ENCODE peak calls at places on chromosomes 12 and 14, in ten cellular contexts. M is HFF-Myc; L is Caco-2; V is tibial artery; U is CD8-positive, alpha-beta T cell; I is CD8-positive, alpha-beta memory T cell; K is AG04449; H is CD4-positive, CD25-positive, alpha-beta regulatory T cell; R is PC-3; T is SJSA1. D is an unnamed sample.

GRCh38 chr12:116818341-116818856 is 62.8 kb downstream of the HRK start:
- DNase-seq in V (peak; percentile 33), L (no peak), K (no peak), I (no peak), R (peak; percentile 39), H (no peak), U (peak; percentile 17), M (no peak), T (no peak), D (no peak)

GRCh38 chr12:116169071-116169470 is 108.4 kb downstream of the MED13L start:
- DNase-seq in L (no peak), K (no peak), V (no peak), R (no peak), H (no peak), I (no peak), U (no peak), T (no peak), M (no peak), D (no peak)

GRCh38 chr14:50954811-50955372 is 10.6 kb upstream of the PYGL start:
- DNase-seq in H (no peak), M (peak; percentile 35), V (no peak), R (peak; percentile 82), U (no peak), T (no peak), K (no peak), L (peak; percentile 21), I (no peak), D (no peak)

GRCh38 chr14:104096318-104096717 is 10.8 kb downstream of the ASPG start:
- DNase-seq in U (no peak), H (no peak), T (no peak), M (no peak), V (no peak), I (no peak), K (no peak), R (no peak), L (no peak), D (no peak)

GRCh38 chr14:79659995-79660975 is 551.0 kb downstream of the DIO2 start:
- DNase-seq in T (no peak), V (no peak), L (no peak), K (no peak), U (no peak), H (no peak), R (no peak), I (no peak), M (no peak), D (no peak)

GRCh38 chr12:100359822-100360221 is 2.9 kb downstream of the SLC17A8 start:
- DNase-seq in M (no peak), V (no peak), L (no peak), R (peak; percentile 23), K (no peak), U (no peak), T (no peak), I (no peak), H (no peak), D (no peak)

GRCh38 chr12:77941396-77941795 is 110.7 kb downstream of the NAV3 start:
- DNase-seq in T (no peak), H (no peak), R (no peak), M (no peak), I (no peak), L (no peak), V (no peak), K (no peak), U (no peak), D (no peak)

GRCh38 chr14:50018236-50019210 is 97.8 kb downstream of the VCPKMT start:
- DNase-seq in T (no peak), H (no peak), U (no peak), M (no peak), R (peak; percentile 78), K (no peak), L (peak; percentile 59), I (no peak), V (peak; percentile 64), D (no peak)

GRCh38 chr14:96091941-96092411 is 52.8 kb downstream of the C14orf132 start:
- DNase-seq in R (no peak), U (no peak), T (no peak), V (peak; percentile 11), L (no peak), M (no peak), K (no peak), H (no peak), I (no peak), D (no peak)

GRCh38 chr12:124011435-124012124 is 38.6 kb downstream of the ZNF664 start:
- DNase-seq in R (no peak), U (no peak), L (no peak), K (no peak), V (no peak), H (no peak), T (no peak), M (no peak), I (no peak), D (no peak)

DNA sequence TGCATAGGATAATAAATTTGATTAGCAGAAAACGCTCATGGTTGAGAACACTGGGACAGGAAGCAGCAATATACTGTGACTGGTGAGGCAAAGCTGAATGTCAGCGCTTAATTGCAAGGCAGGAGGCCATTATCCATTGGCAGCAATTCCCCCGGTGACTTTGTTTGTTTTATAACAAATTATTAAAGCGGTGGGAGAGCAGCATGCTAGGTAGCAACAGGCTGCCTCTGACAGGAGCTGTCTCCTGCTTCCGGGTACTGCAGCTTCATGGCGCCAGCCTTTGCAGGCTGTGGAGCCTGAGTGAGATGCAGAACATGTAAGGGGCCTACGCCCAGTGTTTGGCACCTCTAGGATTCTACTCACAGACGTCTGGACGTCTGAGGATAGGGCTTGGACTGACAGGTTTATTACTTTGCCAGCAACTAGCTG is 82.2 kb upstream of the SSTR1 start:
- DNase-seq in K (no peak), V (no peak), H (no peak), I (no peak), M (no peak), L (no peak), R (no peak), U (no peak), T (no peak), D (no peak)
- H3K4me3 ChIP-seq in K (no peak overlapping the region), V (no peak overlapping the region), H (no peak overlapping the region), I (no peak overlapping the region), M (no peak overlapping the region), L (no peak overlapping the region), R (no peak overlapping the region), U (no peak overlapping the region), T (no peak overlapping the region), D (no peak overlapping the region)

GRCh38 chr14:94128216-94128839 is 1.1 kb downstream of the IFI27L2 start:
- DNase-seq in R (no peak), I (no peak), M (no peak), U (no peak), T (no peak), L (no peak), V (no peak), H (no peak), K (no peak), D (no peak)
- H3K4me3 ChIP-seq in R (no peak overlapping the region), I (no peak overlapping the region), M (peak overlapping the region; percentile 49), U (no peak overlapping the region), T (peak overlapping the region; percentile 51), L (no peak overlapping the region), V (no peak overlapping the region), H (no peak overlapping the region), K (peak overlapping the region; percentile 73), D (peak overlapping the region; percentile 91)

GRCh38 chr12:32118806-32119205 is 12.2 kb downstream of the BICD1 start:
- DNase-seq in T (no peak), U (no peak), M (no peak), R (no peak), K (no peak), L (no peak), I (no peak), V (no peak), H (no peak), D (no peak)

GRCh38 chr12:32116897-32117296 is 10.2 kb downstream of the BICD1 start:
- DNase-seq in M (no peak), H (no peak), L (no peak), K (no peak), T (no peak), U (no peak), R (peak; percentile 51), I (no peak), V (no peak), D (no peak)

GRCh38 chr12:32120419-32120818 is 13.8 kb downstream of the BICD1 start:
- DNase-seq in T (no peak), L (no peak), I (no peak), R (no peak), H (no peak), K (no peak), U (no peak), V (no peak), M (no peak), D (no peak)

GRCh38 chr12:32110942-32111341 is 4.3 kb downstream of the BICD1 start:
- DNase-seq in K (no peak), T (no peak), I (no peak), L (no peak), H (no peak), U (no peak), R (no peak), V (no peak), M (no peak), D (no peak)

DNA sequence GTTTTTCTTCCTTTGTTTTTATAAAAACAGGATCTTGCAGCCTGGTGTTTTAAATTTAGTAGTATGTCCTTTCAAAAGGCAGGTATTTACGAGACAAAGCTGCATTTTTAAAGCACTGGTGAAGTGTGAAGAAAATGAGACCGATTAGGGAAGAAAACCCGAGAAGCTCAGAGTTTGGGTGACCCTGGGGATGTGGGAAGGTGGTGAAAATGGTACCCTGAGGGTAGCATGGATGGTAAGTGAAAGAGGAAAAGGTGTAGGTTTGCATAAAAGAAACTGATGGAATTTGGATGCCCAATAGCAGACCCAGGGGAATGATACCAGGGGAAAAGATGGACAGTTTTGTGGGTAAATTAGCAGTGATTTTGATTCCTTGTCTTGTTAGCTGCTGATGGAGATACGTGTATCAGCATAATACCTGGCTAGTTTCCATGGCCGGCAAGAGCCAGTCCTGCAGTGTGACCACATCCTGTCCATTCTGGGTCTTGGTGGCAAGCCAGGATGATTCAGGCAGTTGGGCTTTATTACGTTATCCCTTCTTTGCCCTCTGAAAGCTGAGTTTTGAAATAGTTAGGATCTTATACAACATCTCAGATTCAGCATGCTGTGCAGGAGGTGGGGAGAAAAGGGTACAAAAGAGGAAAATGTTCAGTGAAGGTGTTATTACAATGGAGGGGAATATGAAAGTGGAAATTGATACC is 8.9 kb downstream of the BICD1 start:
- DNase-seq in H (no peak), L (no peak), V (peak; percentile 96), R (peak; percentile 96), U (no peak), K (peak; percentile 98), M (peak; percentile 99), I (no peak), T (peak; percentile 93), D (peak; percentile 83)
- H3K4me3 ChIP-seq in H (no peak overlapping the region), L (no peak overlapping the region), V (no peak overlapping the region), R (peak overlapping the region; percentile 30), U (no peak overlapping the region), K (no peak overlapping the region), M (peak overlapping the region; percentile 11), I (no peak overlapping the region), T (no peak overlapping the region), D (peak overlapping the region; percentile 31)

GRCh38 chr12:69002969-69003368 is 70.0 kb upstream of the CPM start:
- DNase-seq in M (no peak), H (no peak), I (no peak), K (no peak), U (no peak), R (no peak), T (no peak), V (no peak), L (no peak), D (no peak)

GRCh38 chr12:69007166-69007857 is 74.3 kb upstream of the CPM start:
- DNase-seq in U (no peak), T (peak; percentile 49), I (no peak), K (no peak), R (peak; percentile 50), V (no peak), L (peak; percentile 8), M (peak; percentile 29), H (no peak), D (no peak)

GRCh38 chr12:69008510-69008909 is 75.5 kb upstream of the CPM start:
- DNase-seq in V (no peak), R (peak; percentile 22), H (no peak), T (no peak), U (no peak), K (no peak), L (no peak), M (no peak), I (no peak), D (no peak)

GRCh38 chr12:69007858-69008314 is 74.9 kb upstream of the CPM start:
- DNase-seq in T (no peak), U (no peak), V (no peak), H (no peak), M (no peak), K (no peak), I (no peak), R (peak; percentile 21), L (no peak), D (no peak)
- H3K4me3 ChIP-seq in T (peak overlapping the region; percentile 30), U (no peak overlapping the region), V (no peak overlapping the region), H (no peak overlapping the region), M (no peak overlapping the region), K (peak overlapping the region; percentile 45), I (no peak overlapping the region), R (peak overlapping the region; percentile 53), L (no peak overlapping the region), D (no peak overlapping the region)